ENCODE peak calls at places on chromosomes 6 and 20, in four cellular contexts. R is renal cortical epithelial cell, H is MV-4-11, M is brain microvascular endothelial cell. U is an unnamed sample.

GRCh38 chr6:34246563-34247391 is 2.0 kb downstream of the SMIM29 start:
- DNase-seq in M (peak; percentile 28), H (peak; percentile 57), R (no peak), U (no peak)

GRCh38 chr6:14001329-14002012 is 76.7 kb downstream of the RNF182 start:
- DNase-seq in R (peak; percentile 97), M (peak; percentile 98), H (no peak), U (no peak)

GRCh38 chr6:20455175-20456075 is 53.7 kb downstream of the E2F3 start:
- DNase-seq in R (peak; percentile 70), H (no peak), M (no peak), U (no peak)

GRCh38 chr20:20297752-20298151 is 70.2 kb upstream of the INSM1 start:
- DNase-seq in M (no peak), R (no peak), H (no peak), U (no peak)

GRCh38 chr6:27814665-27815424 is 97.4 kb downstream of the OR2B2 start:
- DNase-seq in R (peak; percentile 98), H (peak; percentile 97), M (peak; percentile 97), U (peak; percentile 33)

GRCh38 chr20:43631598-43631997 is 35.3 kb upstream of the MYBL2 start:
- DNase-seq in M (no peak), R (no peak), H (no peak), U (no peak)

GRCh38 chr20:32737371-32738223 is 5.7 kb downstream of the COMMD7 start:
- DNase-seq in M (peak; percentile 66), R (peak; percentile 76), H (peak; percentile 56), U (no peak)

GRCh38 chr6:9131201-9131600 is 695.9 kb upstream of the SLC35B3 start:
- DNase-seq in M (no peak), H (no peak), R (no peak), U (no peak)

GRCh38 chr6:7108964-7109836 is 1.4 kb downstream of the RREB1 start:
- DNase-seq in R (peak; percentile 61), H (peak; percentile 63), M (peak; percentile 60), U (peak; percentile 74)

GRCh38 chr6:139028658-139029469 is at the start of gene ABRACL:
- DNase-seq in M (peak; percentile 59), H (peak; percentile 60), R (peak; percentile 65), U (peak; percentile 88)

GRCh38 chr20:41234546-41234945 is 83.0 kb downstream of the ZHX3 start:
- DNase-seq in R (no peak), H (no peak), M (no peak), U (no peak)

GRCh38 chr20:16929756-16930155 is 181.6 kb downstream of the OTOR start:
- DNase-seq in H (no peak), R (peak; percentile 3), M (peak; percentile 28), U (no peak)

GRCh38 chr20:12936524-12936923 is 72.2 kb upstream of the SPTLC3 start:
- DNase-seq in R (no peak), H (no peak), M (no peak), U (no peak)

GRCh38 chr20:34058831-34059230 is 53.2 kb downstream of the EIF2S2 start:
- DNase-seq in M (no peak), R (peak; percentile 63), H (peak; percentile 15), U (no peak)

GRCh38 chr6:16322666-16323312 is 84.4 kb downstream of the GMPR start:
- DNase-seq in R (peak; percentile 76), H (peak; percentile 94), M (peak; percentile 90), U (no peak)

GRCh38 chr6:129252377-129253071 is 369.6 kb downstream of the LAMA2 start:
- DNase-seq in M (no peak), H (no peak), R (peak; percentile 18), U (no peak)